ENCODE peak calls at places on chromosomes 6 and 20, in seven cellular contexts. E, I, W, K, L, T and S are unnamed samples.

GRCh38 chr6:149031545-149032317 is 284.9 kb downstream of the UST start:
- DNase-seq in K (peak; percentile 62), E (no peak), I (peak; percentile 94), W (no peak), T (no peak), L (peak; percentile 91), S (peak; percentile 88)

GRCh38 chr6:107414246-107414645 is 45.1 kb downstream of the PDSS2 start:
- DNase-seq in T (no peak), K (no peak), L (no peak), W (no peak), I (peak; percentile 2), E (no peak), S (no peak)

GRCh38 chr20:34390769-34391447 is 27.8 kb downstream of the ITCH start:
- DNase-seq in L (peak; percentile 92), I (peak; percentile 76), K (no peak), E (peak; percentile 59), W (no peak), T (peak; percentile 86), S (peak; percentile 91)

GRCh38 chr20:51750037-51750769 is 18.0 kb downstream of the ATP9A start:
- DNase-seq in K (peak; percentile 16), L (peak; percentile 99), I (peak; percentile 67), T (peak; percentile 93), E (peak; percentile 77), W (no peak), S (peak; percentile 98)

GRCh38 chr6:117615981-117616961 is 14.0 kb upstream of the GOPC start:
- DNase-seq in E (no peak), T (no peak), W (no peak), K (no peak), I (peak; percentile 77), L (no peak), S (peak; percentile 8)

GRCh38 chr6:7939186-7939863 is 28.7 kb upstream of the TXNDC5 start:
- DNase-seq in L (peak; percentile 63), W (no peak), K (peak; percentile 25), E (no peak), I (no peak), T (no peak), S (peak; percentile 44)

GRCh38 chr20:57250607-57251343 is 15.7 kb downstream of the BMP7 start:
- DNase-seq in I (peak; percentile 11), E (no peak), W (peak; percentile 71), L (no peak), K (peak; percentile 18), T (no peak), S (no peak)

GRCh38 chr20:33901132-33901523 is 90.0 kb downstream of the CHMP4B start:
- DNase-seq in E (no peak), T (no peak), W (no peak), I (no peak), K (no peak), L (no peak), S (no peak)

GRCh38 chr6:145841668-145842067 is 27.1 kb upstream of the FBXO30 start:
- DNase-seq in E (no peak), T (no peak), W (no peak), I (no peak), L (no peak), K (no peak), S (no peak)

GRCh38 chr20:24648481-24648880 is 179.1 kb downstream of the SYNDIG1 start:
- DNase-seq in I (peak; percentile 73), W (no peak), L (peak; percentile 52), K (no peak), E (no peak), T (no peak), S (peak; percentile 42)

GRCh38 chr6:14016432-14016831 is 91.7 kb downstream of the RNF182 start:
- DNase-seq in W (no peak), L (no peak), E (no peak), K (no peak), I (no peak), T (no peak), S (no peak)

GRCh38 chr6:135063926-135064325 is 9.3 kb upstream of the HBS1L start:
- DNase-seq in L (no peak), K (no peak), I (no peak), T (no peak), W (no peak), E (no peak), S (no peak)

GRCh38 chr20:38800882-38801281 is 4.6 kb upstream of the PPP1R16B start:
- DNase-seq in K (no peak), T (no peak), E (no peak), I (no peak), W (no peak), L (no peak), S (no peak)

GRCh38 chr6:111057074-111057752 is 30.1 kb upstream of the SLC16A10 start:
- DNase-seq in E (no peak), L (peak; percentile 54), W (peak; percentile 55), K (peak; percentile 41), T (no peak), I (peak; percentile 75), S (peak; percentile 68)

GRCh38 chr20:53597521-53598120 is 4.0 kb upstream of the ZNF217 start:
- DNase-seq in W (no peak), E (no peak), I (no peak), T (no peak), K (no peak), L (no peak), S (no peak)

GRCh38 chr20:40568200-40568599 is 120.8 kb downstream of the MAFB start:
- DNase-seq in L (peak; percentile 19), E (no peak), W (no peak), I (peak; percentile 26), T (no peak), K (no peak), S (peak; percentile 51)

GRCh38 chr6:111033628-111034289 is 51.9 kb downstream of the RPF2 start:
- DNase-seq in K (no peak), L (no peak), W (no peak), I (no peak), E (no peak), T (no peak), S (no peak)

GRCh38 chr6:14807130-14807529 is 438.7 kb upstream of the JARID2 start:
- DNase-seq in I (no peak), T (no peak), E (no peak), L (peak; percentile 24), K (no peak), W (no peak), S (no peak)

GRCh38 chr6:109282732-109283131 is 99.5 kb downstream of the CD164 start:
- DNase-seq in T (no peak), I (no peak), K (no peak), W (no peak), L (no peak), E (no peak), S (no peak)

GRCh38 chr6:97186416-97186999 is 96.5 kb downstream of the MMS22L start:
- DNase-seq in I (peak; percentile 83), T (peak; percentile 77), L (peak; percentile 65), E (peak; percentile 68), K (peak; percentile 75), W (peak; percentile 73), S (peak; percentile 78)

GRCh38 chr6:141653590-141653989 is 479.1 kb upstream of the GJE1 start:
- DNase-seq in I (peak; percentile 19), W (no peak), L (peak; percentile 2), E (no peak), T (no peak), K (no peak), S (peak; percentile 6)

DNA sequence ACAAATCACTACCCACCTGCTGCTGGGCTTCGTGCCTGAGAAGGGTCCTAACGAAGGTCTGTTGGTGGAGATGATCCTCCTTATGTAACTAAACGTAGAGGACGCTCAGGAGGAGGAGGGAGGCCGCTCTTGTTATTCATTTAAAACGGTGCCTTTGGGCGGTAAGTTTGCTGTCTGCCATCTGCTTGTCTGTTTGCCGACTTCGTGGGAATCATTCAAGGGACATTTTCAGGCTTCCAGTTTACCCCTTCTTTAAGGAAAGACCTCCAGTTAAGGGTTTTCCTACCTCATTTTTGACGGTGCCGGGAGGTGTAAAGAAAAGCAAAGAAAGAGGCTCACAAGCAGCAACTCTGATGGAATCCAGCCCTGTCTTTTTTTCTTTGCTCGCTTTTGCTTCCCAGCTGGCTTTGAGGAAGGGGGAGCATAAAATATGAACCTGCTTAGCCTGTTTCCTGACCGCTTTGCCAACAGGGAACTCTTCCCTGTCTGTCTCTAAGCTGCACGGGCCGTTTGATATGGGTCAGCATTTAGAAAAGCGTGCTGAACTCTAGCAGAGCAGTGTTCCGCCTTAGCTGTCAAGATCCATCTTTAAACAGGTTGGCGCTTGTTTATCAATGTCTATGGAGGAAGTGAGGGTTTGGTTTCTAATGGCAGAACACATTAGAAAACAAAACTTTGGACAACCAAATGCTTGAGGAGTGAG is 13.8 kb downstream of the SYTL3 start:
- DNase-seq in K (no peak), T (no peak), I (no peak), E (no peak), W (no peak), L (no peak), S (no peak)
- H3K4me3 ChIP-seq in K (no peak overlapping the region), T (no peak overlapping the region), I (peak overlapping the region; percentile 23), E (no peak overlapping the region), W (no peak overlapping the region), L (no peak overlapping the region), S (no peak overlapping the region)

GRCh38 chr20:25750220-25750764 is 53.6 kb upstream of the ZNF337 start:
- DNase-seq in E (no peak), L (no peak), K (no peak), W (no peak), I (no peak), T (no peak), S (no peak)
- H3K4me3 ChIP-seq in E (no peak overlapping the region), L (no peak overlapping the region), K (peak overlapping the region; percentile 48), W (peak overlapping the region; percentile 40), I (peak overlapping the region; percentile 55), T (no peak overlapping the region), S (peak overlapping the region; percentile 72)

GRCh38 chr6:31144970-31145340 is 6.1 kb upstream of the PSORS1C2 start:
- DNase-seq in W (no peak), I (no peak), L (no peak), E (no peak), K (no peak), T (no peak), S (no peak)
- H3K4me3 ChIP-seq in W (no peak overlapping the region), I (no peak overlapping the region), L (no peak overlapping the region), E (no peak overlapping the region), K (no peak overlapping the region), T (no peak overlapping the region), S (no peak overlapping the region)

DNA sequence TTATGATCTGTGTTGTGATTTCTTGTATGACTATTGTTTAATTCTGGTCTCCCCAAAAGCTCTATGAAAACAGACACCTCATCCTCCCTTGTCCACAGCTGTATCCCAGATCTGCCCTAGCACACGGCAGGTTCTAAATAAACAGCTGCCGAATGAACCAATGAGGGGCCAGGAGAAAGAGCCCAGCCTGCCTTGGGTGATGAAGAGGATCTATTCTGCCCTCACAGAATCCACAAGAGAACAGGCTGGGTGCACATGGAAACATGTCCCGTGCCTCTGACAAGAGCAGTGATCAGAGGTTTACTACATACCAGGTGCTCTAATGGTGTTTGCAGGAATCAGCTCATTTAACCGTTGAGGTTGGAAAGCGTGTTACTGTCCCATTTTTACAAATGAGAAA is 15.6 kb upstream of the TLDC2 start:
- DNase-seq in I (no peak), W (no peak), T (no peak), K (no peak), E (no peak), L (peak; percentile 40), S (no peak)
- H3K4me3 ChIP-seq in I (no peak overlapping the region), W (no peak overlapping the region), T (no peak overlapping the region), K (no peak overlapping the region), E (no peak overlapping the region), L (peak overlapping the region; percentile 75), S (no peak overlapping the region)

GRCh38 chr6:3355011-3355357 is 96.2 kb downstream of the PSMG4 start:
- DNase-seq in L (no peak), I (no peak), E (no peak), K (no peak), T (no peak), W (no peak), S (no peak)
- H3K4me3 ChIP-seq in L (no peak overlapping the region), I (no peak overlapping the region), E (no peak overlapping the region), K (no peak overlapping the region), T (no peak overlapping the region), W (no peak overlapping the region), S (peak overlapping the region; percentile 66)

GRCh38 chr6:125745281-125746018 is 4.0 kb upstream of the HEY2 start:
- DNase-seq in I (no peak), T (no peak), E (no peak), L (no peak), K (no peak), W (no peak), S (no peak)
- H3K4me3 ChIP-seq in I (no peak overlapping the region), T (no peak overlapping the region), E (no peak overlapping the region), L (no peak overlapping the region), K (no peak overlapping the region), W (no peak overlapping the region), S (no peak overlapping the region)